ENCODE peak calls at places on chromosome 22, in nine cellular contexts. A, M, C, V, H, G, N, T and R are unnamed samples.

GRCh38 chr22:30763815-30764686 is 69.4 kb downstream of the OSBP2 start:
- DNase-seq in A (no peak), T (peak), C (peak), G (peak), M (no peak), N (no peak), H (peak), V (peak), R (no peak)

GRCh38 chr22:25563757-25564319 is 637 bp upstream of the GRK3 start:
- DNase-seq in A (peak), N (peak), G (no peak), C (no peak), V (no peak), M (peak), H (no peak), T (no peak), R (no peak)

GRCh38 chr22:46046299-46046685 is 69.3 kb upstream of the WNT7B start:
- DNase-seq in H (no peak), C (no peak), V (no peak), N (no peak), G (no peak), A (no peak), T (no peak), M (peak), R (peak)

GRCh38 chr22:36470994-36471331 is 10.5 kb downstream of the TXN2 start:
- DNase-seq in T (no peak), A (no peak), G (no peak), N (no peak), M (no peak), V (no peak), H (no peak), C (no peak), R (no peak)

GRCh38 chr22:24423519-24424000 is 3.8 kb upstream of the ADORA2A start:
- DNase-seq in V (peak), A (peak), G (peak), H (no peak), M (peak), C (peak), N (no peak), T (peak), R (no peak)

GRCh38 chr22:24433868-24434471 is 6.6 kb downstream of the ADORA2A start:
- DNase-seq in A (no peak), V (no peak), H (peak), G (no peak), M (no peak), T (no peak), C (peak), N (no peak), R (peak)

GRCh38 chr22:37431811-37432707 is 4.8 kb upstream of the ELFN2 start:
- DNase-seq in A (no peak), C (peak), M (no peak), V (no peak), H (peak), G (peak), T (no peak), N (no peak), R (no peak)

GRCh38 chr22:45454260-45454659 is 40.8 kb downstream of the RIBC2 start:
- DNase-seq in A (no peak), C (no peak), G (peak), H (peak), V (no peak), N (no peak), T (no peak), M (no peak), R (no peak)

GRCh38 chr22:46107089-46107664 is 43.1 kb upstream of the PPARA start:
- DNase-seq in H (no peak), V (no peak), T (no peak), C (no peak), A (peak), M (peak), N (peak), G (no peak), R (peak)

GRCh38 chr22:24467340-24467739 is 27.8 kb upstream of the UPB1 start:
- DNase-seq in M (no peak), G (no peak), H (no peak), N (no peak), A (no peak), C (no peak), T (no peak), V (no peak), R (no peak)

GRCh38 chr22:24810043-24810749 is 4.2 kb downstream of the SGSM1 start:
- DNase-seq in C (peak), M (no peak), T (no peak), H (no peak), G (no peak), V (peak), N (peak), A (no peak), R (no peak)

GRCh38 chr22:46602025-46602424 is 18.2 kb upstream of the GRAMD4 start:
- DNase-seq in H (no peak), T (no peak), C (no peak), N (no peak), G (no peak), M (peak), A (peak), V (no peak), R (peak)

GRCh38 chr22:42270178-42270511 is 308 bp downstream of the TCF20 start:
- DNase-seq in V (no peak), N (no peak), G (no peak), A (no peak), T (no peak), C (no peak), H (no peak), M (no peak), R (no peak)

GRCh38 chr22:42368379-42369249 is 63.6 kb downstream of the NFAM1 start:
- DNase-seq in C (no peak), G (no peak), H (no peak), N (no peak), V (no peak), A (no peak), M (peak), T (peak), R (peak)

GRCh38 chr22:17778412-17778976 is 4.2 kb upstream of the BID start:
- DNase-seq in M (no peak), N (no peak), C (no peak), T (no peak), G (no peak), V (no peak), A (no peak), H (no peak), R (no peak)

GRCh38 chr22:29879738-29880137 is 3.2 kb upstream of the MTMR3 start:
- DNase-seq in V (no peak), A (no peak), T (no peak), N (no peak), M (no peak), C (no peak), H (no peak), G (no peak), R (no peak)

GRCh38 chr22:46763051-46763705 is 728 bp downstream of the TBC1D22A start:
- DNase-seq in G (peak), M (peak), C (peak), N (no peak), H (no peak), V (no peak), A (peak), T (peak), R (peak)

GRCh38 chr22:38191115-38191514 is 9.5 kb upstream of the PLA2G6 start:
- DNase-seq in V (no peak), M (no peak), H (no peak), T (no peak), A (no peak), C (no peak), N (no peak), G (no peak), R (no peak)

GRCh38 chr22:41857160-41857859 is 24.4 kb downstream of the SREBF2 start:
- DNase-seq in C (peak), G (peak), M (no peak), A (peak), N (no peak), T (peak), V (peak), H (peak), R (no peak)

GRCh38 chr22:44439356-44440223 is 58.4 kb downstream of the RTL6 start:
- DNase-seq in G (no peak), V (no peak), A (no peak), C (no peak), M (no peak), T (no peak), N (no peak), H (no peak), R (peak)

GRCh38 chr22:42645938-42646568 is 3.1 kb downstream of the CYB5R3 start:
- DNase-seq in G (no peak), C (no peak), A (no peak), N (no peak), T (no peak), H (no peak), M (no peak), V (no peak), R (no peak)

GRCh38 chr22:46287873-46288751 is 8.6 kb upstream of the GTSE1 start:
- DNase-seq in M (peak), G (no peak), C (no peak), T (no peak), N (no peak), V (no peak), A (peak), H (no peak), R (no peak)

GRCh38 chr22:26273011-26273675 is 103.9 kb downstream of the SEZ6L start:
- DNase-seq in N (peak), T (no peak), G (no peak), H (no peak), V (no peak), C (no peak), M (no peak), A (no peak), R (no peak)

GRCh38 chr22:18070556-18071306 is 7.1 kb upstream of the PEX26 start:
- DNase-seq in C (no peak), A (no peak), T (no peak), V (no peak), M (no peak), N (no peak), H (no peak), G (no peak), R (no peak)

GRCh38 chr22:49322861-49323622 is 504.6 kb downstream of the BRD1 start:
- DNase-seq in M (peak), V (no peak), C (no peak), G (peak), A (no peak), H (no peak), N (no peak), T (no peak), R (peak)

GRCh38 chr22:45731798-45732495 is 60.3 kb downstream of the ATXN10 start:
- DNase-seq in H (no peak), G (peak), A (no peak), V (no peak), T (no peak), N (no peak), M (no peak), C (peak), R (no peak)

GRCh38 chr22:19864538-19865106 is 9.9 kb upstream of the GNB1L start:
- DNase-seq in V (no peak), M (no peak), T (no peak), G (no peak), N (no peak), H (no peak), A (no peak), C (peak), R (no peak)

GRCh38 chr22:27502327-27502726 is 299.2 kb downstream of the MN1 start:
- DNase-seq in M (no peak), G (no peak), C (no peak), A (no peak), T (no peak), N (no peak), H (no peak), V (no peak), R (no peak)